ENCODE peak calls at places on chromosomes 7 and 10, in six cellular contexts. C, Z, J, Y, H and O are unnamed samples.

GRCh38 chr7:144835166-144835611 is 664 bp downstream of the TPK1 start:
- DNase-seq in H (peak; percentile 72), C (peak; percentile 13), Y (no peak), Z (peak; percentile 46), J (peak; percentile 57), O (no peak)

GRCh38 chr10:52172581-52172980 is 141.5 kb upstream of the DKK1 start:
- DNase-seq in J (peak; percentile 34), H (peak; percentile 9), C (peak; percentile 7), Y (no peak), Z (no peak), O (no peak)

GRCh38 chr10:80530251-80530650 is 7.5 kb upstream of the SH2D4B start:
- DNase-seq in C (peak; percentile 22), Z (no peak), J (peak; percentile 40), Y (no peak), H (peak; percentile 47), O (no peak)

GRCh38 chr7:23570592-23571200 is 26.5 kb upstream of the CCDC126 start:
- DNase-seq in J (peak; percentile 87), Z (peak; percentile 82), H (peak; percentile 84), C (peak; percentile 76), Y (peak; percentile 58), O (peak; percentile 81)

GRCh38 chr10:127525686-127526085 is 23.4 kb upstream of the NPS start:
- DNase-seq in C (no peak), H (no peak), J (no peak), Y (no peak), Z (no peak), O (no peak)

GRCh38 chr10:70354566-70355233 is 27.7 kb downstream of the LRRC20 start:
- DNase-seq in Y (no peak), H (peak; percentile 31), Z (no peak), J (no peak), C (no peak), O (no peak)

GRCh38 chr7:152865011-152865410 is 105.5 kb downstream of the ACTR3B start:
- DNase-seq in J (no peak), Z (no peak), Y (no peak), H (no peak), C (no peak), O (no peak)

GRCh38 chr10:125162181-125162906 is 2.0 kb upstream of the CTBP2 start:
- DNase-seq in Z (peak; percentile 55), H (no peak), J (peak; percentile 89), C (no peak), Y (no peak), O (no peak)

GRCh38 chr7:45709168-45710034 is 135.2 kb downstream of the ADCY1 start:
- DNase-seq in Y (no peak), J (peak; percentile 15), H (peak; percentile 83), C (peak; percentile 47), Z (peak; percentile 17), O (no peak)

GRCh38 chr7:119415682-119416081 is 857.3 kb upstream of the KCND2 start:
- DNase-seq in J (no peak), H (no peak), Z (no peak), C (no peak), Y (no peak), O (no peak)

GRCh38 chr10:33238643-33239042 is 95.8 kb downstream of the NRP1 start:
- DNase-seq in J (peak; percentile 82), H (peak; percentile 74), Y (no peak), C (peak; percentile 96), Z (no peak), O (no peak)

GRCh38 chr10:114309111-114309651 is 70.1 kb downstream of the VWA2 start:
- DNase-seq in Y (no peak), Z (no peak), J (peak; percentile 67), C (peak; percentile 40), H (peak; percentile 64), O (no peak)

GRCh38 chr10:132977076-132977475 is 34.7 kb upstream of the CFAP46 start:
- DNase-seq in Z (no peak), C (no peak), Y (no peak), H (no peak), J (no peak), O (no peak)

GRCh38 chr10:111177379-111177778 is 100.5 kb downstream of the ADRA2A start:
- DNase-seq in H (no peak), C (no peak), Y (no peak), J (no peak), Z (no peak), O (no peak)
- H4K91ac ChIP-seq in H (no peak overlapping the region), C (no peak overlapping the region), Y (no peak overlapping the region), J (no peak overlapping the region), Z (no peak overlapping the region), O (no peak overlapping the region)

GRCh38 chr10:3418041-3418760 is 245.6 kb upstream of the PITRM1 start:
- DNase-seq in J (peak; percentile 84), Y (no peak), Z (no peak), H (no peak), C (no peak), O (no peak)
- H2AK5ac ChIP-seq in J (no peak overlapping the region), Y (no peak overlapping the region), Z (no peak overlapping the region), H (no peak overlapping the region), C (no peak overlapping the region), O (no peak overlapping the region)

GRCh38 chr10:121188005-121188404 is 336.8 kb downstream of the WDR11 start:
- DNase-seq in Z (no peak), Y (no peak), H (no peak), J (no peak), C (no peak), O (no peak)
- H4K91ac ChIP-seq in Z (no peak overlapping the region), Y (no peak overlapping the region), H (no peak overlapping the region), J (no peak overlapping the region), C (no peak overlapping the region), O (no peak overlapping the region)

GRCh38 chr7:143408686-143409551 is at the start of gene EPHA1:
- DNase-seq in Z (peak; percentile 97), J (peak; percentile 91), H (no peak), Y (peak; percentile 50), C (no peak), O (no peak)
- H2AK5ac ChIP-seq in Z (no peak within 1 kb of the TSS), J (peak within 1 kb of the TSS; percentile 49), H (no peak within 1 kb of the TSS), Y (peak within 1 kb of the TSS; percentile 96), C (no peak within 1 kb of the TSS), O (no peak within 1 kb of the TSS)

DNA sequence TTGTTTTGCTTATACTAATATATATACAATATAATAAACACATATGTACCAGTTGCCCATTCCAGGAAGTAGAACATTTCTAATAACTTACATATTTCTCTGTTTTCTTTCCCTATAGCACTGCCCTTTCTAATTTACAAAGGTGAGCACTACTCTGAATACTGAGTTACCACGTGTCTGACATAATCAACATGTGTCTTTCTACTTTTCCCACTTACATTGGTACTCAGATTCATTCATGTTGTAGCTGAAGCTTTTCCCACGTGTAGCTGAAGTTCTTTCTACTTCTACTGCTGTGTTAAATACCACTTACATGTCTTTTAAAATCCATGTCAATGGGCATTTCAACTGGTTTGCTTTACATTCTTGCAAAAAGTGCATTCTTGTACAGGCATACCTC is 317.3 kb downstream of the DGKB start:
- DNase-seq in J (no peak), C (no peak), H (no peak), Z (no peak), Y (no peak), O (no peak)
- H4K91ac ChIP-seq in J (no peak overlapping the region), C (no peak overlapping the region), H (no peak overlapping the region), Z (no peak overlapping the region), Y (no peak overlapping the region), O (no peak overlapping the region)